ENCODE peak calls at places on chromosomes 12 and 14, in ten cellular contexts. F is Peyer's patch, U is body of pancreas, Q is uterus, D is tibial nerve, T is sigmoid colon, K is A549, H is spleen, R is transverse colon, X is stomach. Z is an unnamed sample.

GRCh38 chr12:105935981-105936380 is 202.8 kb downstream of the NUAK1 start:
- DNase-seq in F (no peak), U (no peak), Q (no peak), D (no peak), T (no peak), K (no peak), H (no peak), R (no peak), X (no peak), Z (no peak)

GRCh38 chr14:75822522-75823288 is 159.1 kb downstream of the TGFB3 start:
- DNase-seq in F (no peak), U (no peak), Q (no peak), D (no peak), T (peak; percentile 69), K (no peak), H (no peak), R (no peak), X (no peak), Z (no peak)

GRCh38 chr12:21713138-21713537 is 55.5 kb upstream of the LDHB start:
- DNase-seq in F (no peak), U (no peak), Q (no peak), D (no peak), T (no peak), K (no peak), H (no peak), R (no peak), X (no peak), Z (no peak)

GRCh38 chr12:75751769-75752471 is 240.5 kb upstream of the KRR1 start:
- DNase-seq in F (no peak), U (no peak), Q (no peak), D (no peak), T (no peak), K (peak; percentile 23), H (no peak), R (no peak), X (no peak), Z (no peak)

GRCh38 chr12:101924647-101925046 is 47.3 kb downstream of the DRAM1 start:
- DNase-seq in F (no peak), U (no peak), Q (no peak), D (no peak), T (no peak), K (peak; percentile 28), H (no peak), R (no peak), X (no peak), Z (peak; percentile 83)

GRCh38 chr14:98946995-98947394 is 325.0 kb downstream of the BCL11B start:
- DNase-seq in F (peak; percentile 35), U (no peak), Q (peak; percentile 26), D (peak; percentile 24), T (peak; percentile 52), K (no peak), H (peak; percentile 31), R (no peak), X (no peak), Z (peak; percentile 49)

GRCh38 chr14:22821193-22822016 is 6.2 kb upstream of the SLC7A7 start:
- DNase-seq in F (peak; percentile 80), U (peak; percentile 64), Q (no peak), D (no peak), T (peak; percentile 70), K (peak; percentile 55), H (peak; percentile 68), R (no peak), X (peak; percentile 42), Z (no peak)

GRCh38 chr14:52730708-52731111 is 744 bp downstream of the STYX start:
- DNase-seq in F (no peak), U (no peak), Q (no peak), D (peak; percentile 17), T (no peak), K (no peak), H (no peak), R (no peak), X (no peak), Z (no peak)

GRCh38 chr12:54432815-54433164 is 13.7 kb upstream of the ITGA5 start:
- DNase-seq in F (no peak), U (no peak), Q (no peak), D (no peak), T (no peak), K (no peak), H (no peak), R (no peak), X (no peak), Z (no peak)

GRCh38 chr12:52243264-52243773 is 10.3 kb downstream of the KRT7 start:
- DNase-seq in F (no peak), U (peak; percentile 45), Q (no peak), D (no peak), T (peak; percentile 61), K (no peak), H (peak; percentile 56), R (no peak), X (no peak), Z (no peak)

GRCh38 chr12:52245259-52245961 is 12.4 kb downstream of the KRT7 start:
- DNase-seq in F (no peak), U (peak; percentile 77), Q (no peak), D (no peak), T (peak; percentile 64), K (no peak), H (no peak), R (no peak), X (no peak), Z (no peak)

GRCh38 chr12:52242442-52243263 is 9.6 kb downstream of the KRT7 start:
- DNase-seq in F (no peak), U (no peak), Q (no peak), D (no peak), T (peak; percentile 18), K (no peak), H (peak; percentile 16), R (no peak), X (no peak), Z (no peak)

GRCh38 chr12:52244615-52244994 is 11.6 kb downstream of the KRT7 start:
- DNase-seq in F (no peak), U (peak; percentile 46), Q (no peak), D (no peak), T (peak; percentile 71), K (no peak), H (peak; percentile 23), R (no peak), X (no peak), Z (no peak)

GRCh38 chr12:52243774-52244614 is 11.0 kb downstream of the KRT7 start:
- DNase-seq in F (peak; percentile 63), U (peak; percentile 94), Q (peak; percentile 67), D (peak; percentile 70), T (peak; percentile 92), K (peak; percentile 93), H (peak; percentile 81), R (peak; percentile 58), X (peak; percentile 85), Z (peak; percentile 21)
- TF ChIP-seq POLR2A in F (no peak), U (peak; percentile 69), Q (no peak), D (no peak), T (no peak), K (no peak), H (no peak), R (no peak), X (no peak), Z (no peak)

GRCh38 chr14:106044949-106045596 is 518.7 kb downstream of the TMEM121 start:
- DNase-seq in F (peak; percentile 56), U (peak; percentile 40), Q (no peak), D (peak; percentile 29), T (no peak), K (peak; percentile 19), H (peak; percentile 85), R (peak; percentile 64), X (peak; percentile 60), Z (peak; percentile 73)
- TF ChIP-seq CTCF in F (peak; percentile 47), U (peak; percentile 57), Q (no peak), D (no peak), T (no peak), K (peak; percentile 49), H (peak; percentile 70), R (no peak), X (no peak), Z (no peak)

GRCh38 chr14:102491786-102492522 is 17.6 kb downstream of the ANKRD9 start:
- DNase-seq in F (no peak), U (no peak), Q (no peak), D (no peak), T (no peak), K (no peak), H (peak; percentile 50), R (no peak), X (no peak), Z (no peak)

GRCh38 chr14:102490456-102490855 is 19.1 kb downstream of the ANKRD9 start:
- DNase-seq in F (peak; percentile 30), U (no peak), Q (no peak), D (no peak), T (no peak), K (no peak), H (peak; percentile 54), R (no peak), X (no peak), Z (no peak)

GRCh38 chr14:102493096-102493495 is 16.5 kb downstream of the ANKRD9 start:
- DNase-seq in F (no peak), U (no peak), Q (no peak), D (no peak), T (no peak), K (no peak), H (peak; percentile 37), R (no peak), X (no peak), Z (peak; percentile 56)

GRCh38 chr14:102492523-102492910 is 17.1 kb downstream of the ANKRD9 start:
- DNase-seq in F (no peak), U (no peak), Q (no peak), D (no peak), T (no peak), K (no peak), H (peak; percentile 67), R (no peak), X (no peak), Z (no peak)

GRCh38 chr14:102491366-102491765 is 18.2 kb downstream of the ANKRD9 start:
- DNase-seq in F (no peak), U (no peak), Q (no peak), D (no peak), T (no peak), K (no peak), H (no peak), R (no peak), X (no peak), Z (no peak)
- H3K27ac ChIP-seq in F (no peak overlapping the region), U (no peak overlapping the region), Q (no peak overlapping the region), D (no peak overlapping the region), T (no peak overlapping the region), K (no peak overlapping the region), H (no peak overlapping the region), R (no peak overlapping the region), X (no peak overlapping the region), Z (no peak overlapping the region)

GRCh38 chr12:121932914-121933521 is 14.6 kb downstream of the CFAP251 start:
- DNase-seq in F (no peak), U (no peak), Q (no peak), D (no peak), T (no peak), K (no peak), H (no peak), R (no peak), X (no peak), Z (no peak)

GRCh38 chr12:121927798-121928197 is 9.4 kb downstream of the CFAP251 start:
- DNase-seq in F (no peak), U (no peak), Q (no peak), D (no peak), T (no peak), K (no peak), H (no peak), R (no peak), X (no peak), Z (no peak)

GRCh38 chr12:121932176-121932536 is 13.8 kb downstream of the CFAP251 start:
- DNase-seq in F (no peak), U (no peak), Q (no peak), D (no peak), T (no peak), K (no peak), H (no peak), R (no peak), X (no peak), Z (no peak)

GRCh38 chr12:121933522-121934317 is 15.3 kb downstream of the CFAP251 start:
- DNase-seq in F (no peak), U (no peak), Q (no peak), D (no peak), T (no peak), K (no peak), H (no peak), R (no peak), X (no peak), Z (no peak)

GRCh38 chr12:121930862-121931261 is 12.5 kb downstream of the CFAP251 start:
- DNase-seq in F (no peak), U (no peak), Q (no peak), D (no peak), T (no peak), K (no peak), H (no peak), R (no peak), X (no peak), Z (no peak)
- TF ChIP-seq POLR2A in F (no peak), U (no peak), Q (no peak), D (no peak), T (no peak), K (no peak), H (no peak), R (no peak), X (no peak), Z (no peak)

Z was measured in testis.